ENCODE peak calls at places on chromosomes 4 and X, in four cellular contexts. A is prostate gland, F is ascending aorta, O is neural progenitor cell. J is an unnamed sample. For H3K4me1, the result is how much of the 10 kb centered on the place peaks cover.

GRCh38 chrX:81414630-81415029 is 212.7 kb downstream of the SH3BGRL start:
- DNase-seq in F (no peak), O (no peak), A (no peak), J (no peak)

GRCh38 chr4:40462326-40462725 is 127.2 kb downstream of the CHRNA9 start:
- DNase-seq in O (no peak), A (no peak), F (no peak), J (no peak)

GRCh38 chr4:60865238-60865637 is 334.9 kb upstream of the ADGRL3 start:
- DNase-seq in F (no peak), A (no peak), O (peak), J (peak)

GRCh38 chrX:2334237-2334636 is 166.5 kb downstream of the DHRSX start:
- DNase-seq in F (no peak), A (no peak), O (no peak), J (no peak)

GRCh38 chrX:131816551-131817136 is 206.5 kb upstream of the STK26 start:
- DNase-seq in F (peak), A (peak), O (no peak), J (no peak)

GRCh38 chrX:135536883-135537282 is 16.4 kb downstream of the INTS6L start:
- DNase-seq in O (no peak), A (no peak), F (no peak), J (no peak)

GRCh38 chr4:40046311-40046980 is 10.2 kb upstream of the N4BP2 start:
- DNase-seq in O (no peak), F (no peak), A (peak), J (no peak)

GRCh38 chr4:143599827-143600226 is 86.3 kb downstream of the SMARCA5 start:
- DNase-seq in F (no peak), A (no peak), O (no peak), J (no peak)

GRCh38 chr4:4680243-4680642 is 138.4 kb upstream of the STX18 start:
- DNase-seq in F (no peak), O (no peak), A (no peak), J (no peak)

GRCh38 chr4:60366661-60367060 is 833.5 kb upstream of the ADGRL3 start:
- DNase-seq in O (peak), F (no peak), A (no peak), J (no peak)

GRCh38 chr4:103054030-103054429 is 22.5 kb downstream of the SLC9B2 start:
- DNase-seq in O (no peak), A (no peak), F (no peak), J (no peak)

GRCh38 chr4:146522862-146523205 is 1.1 kb upstream of the SLC10A7 start:
- DNase-seq in A (no peak), F (no peak), O (no peak), J (no peak)

GRCh38 chrX:374566-374965 is 12.1 kb downstream of the PPP2R3B start:
- DNase-seq in A (no peak), O (no peak), F (no peak), J (no peak)

GRCh38 chr4:139154538-139154937 is 22.5 kb downstream of the ELF2 start:
- DNase-seq in F (no peak), A (no peak), O (no peak), J (peak)
- H3K4me1 ChIP-seq in F (under half), A (under half), O (under half), J (under half)

GRCh38 chr4:150207871-150208270 is 129.6 kb downstream of the DCLK2 start:
- DNase-seq in O (peak), F (no peak), A (no peak), J (no peak)

GRCh38 chr4:150209140-150209829 is 131.0 kb downstream of the DCLK2 start:
- DNase-seq in F (no peak), A (peak), O (peak), J (peak)

GRCh38 chr4:150205016-150205415 is 126.8 kb downstream of the DCLK2 start:
- DNase-seq in O (no peak), A (no peak), F (no peak), J (no peak)

GRCh38 chr4:150206981-150207380 is 128.7 kb downstream of the DCLK2 start:
- DNase-seq in F (no peak), O (no peak), A (no peak), J (no peak)

DNA sequence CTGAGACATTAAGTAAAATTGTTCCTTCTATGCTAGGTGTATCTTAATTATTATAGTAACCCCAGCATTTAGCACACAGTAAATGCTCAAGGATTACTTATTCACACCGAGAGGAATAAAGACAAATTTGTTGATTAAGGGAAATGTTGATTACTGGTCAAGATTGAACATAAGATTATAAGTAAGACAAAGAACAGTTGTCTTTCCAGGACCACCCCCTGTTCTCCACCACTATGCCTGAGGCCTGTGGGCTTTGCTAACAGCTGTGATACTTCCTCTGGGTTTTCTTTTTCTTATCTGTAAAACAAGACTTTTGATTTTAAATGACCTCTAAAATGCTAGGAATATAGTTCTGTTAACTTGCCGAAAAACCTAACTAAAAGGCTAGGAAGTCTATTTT is 128.0 kb downstream of the DCLK2 start:
- DNase-seq in O (no peak), F (no peak), A (no peak), J (no peak)
- H3K4me1 ChIP-seq in O (under half), F (under half), A (under half), J (under half)

GRCh38 chr4:98658287-98659105 is at the start of gene TSPAN5:
- DNase-seq in O (peak), A (peak), F (peak), J (peak)

GRCh38 chr4:98659106-98659592 is 738 bp upstream of the TSPAN5 start:
- DNase-seq in F (no peak), O (peak), A (no peak), J (no peak)

GRCh38 chr4:98653890-98654867 is 4.2 kb downstream of the TSPAN5 start:
- DNase-seq in A (no peak), O (no peak), F (no peak), J (no peak)

GRCh38 chr4:98657531-98658286 is 702 bp downstream of the TSPAN5 start:
- DNase-seq in A (no peak), O (peak), F (no peak), J (peak)

GRCh38 chr4:98656443-98656842 is 2.0 kb downstream of the TSPAN5 start:
- DNase-seq in A (no peak), O (no peak), F (no peak), J (no peak)
- H3K4me1 ChIP-seq in A (under half), O (under half), F (under half), J (under half)

DNA sequence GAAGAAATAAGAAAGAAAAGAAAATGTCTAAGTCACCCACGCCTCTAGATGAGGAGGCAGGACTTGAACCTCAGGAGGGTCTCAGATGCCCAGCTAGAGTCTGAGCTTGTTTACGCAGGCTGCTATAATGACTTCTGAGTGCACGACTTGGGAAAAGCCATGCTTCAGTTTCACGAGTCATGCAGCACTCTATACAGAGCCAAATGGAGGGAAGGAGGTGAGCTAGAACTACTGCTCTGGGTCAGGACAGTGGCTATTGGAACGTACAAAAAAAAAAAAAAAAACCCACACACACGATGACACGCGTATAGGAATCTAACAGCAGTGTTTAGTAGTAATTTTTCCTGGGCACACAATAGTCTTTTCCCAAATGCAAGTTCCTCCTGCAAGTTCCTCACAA is 36.8 kb downstream of the IRF2 start:
- DNase-seq in O (no peak), F (no peak), A (no peak), J (no peak)
- H3K4me1 ChIP-seq in O (under half), F (under half), A (under half), J (under half)

DNA sequence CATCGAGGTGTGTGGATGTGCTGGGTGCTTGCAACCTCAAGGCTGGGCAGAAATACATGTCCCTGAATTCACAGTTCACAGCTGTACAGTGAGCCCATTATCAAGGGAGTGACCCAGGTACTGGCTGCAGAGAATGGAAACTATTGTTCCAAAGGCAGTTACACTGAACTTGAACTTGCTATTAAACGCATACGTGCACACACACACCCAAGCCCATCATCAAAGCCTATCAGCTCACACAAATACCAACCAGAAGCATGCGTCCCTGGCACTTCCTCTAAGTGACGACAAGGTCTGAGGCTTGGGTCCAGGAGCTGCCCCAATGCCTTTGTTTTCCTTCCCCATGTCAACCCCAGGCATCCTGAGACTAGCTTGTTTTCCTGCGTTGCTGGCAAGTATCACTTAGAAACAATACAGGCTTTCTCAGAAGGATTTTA is 88.6 kb downstream of the IRF2 start:
- DNase-seq in F (no peak), O (no peak), A (peak), J (peak)
- H3K4me1 ChIP-seq in F (under half), O (half or more), A (under half), J (under half)